ENCODE peak calls at places on chromosomes 12 and 14, in nine cellular contexts. A is NCI-H1417; C is stimulated activated CD8-positive, alpha-beta memory T cell treated with anti-CD3 and anti-CD28 coated beads, Interleukin-2, amount 100 ng/mL, for 48 hours; F is fibroblast of pulmonary artery; M is A549; S is CD8-positive, alpha-beta T cell; W is posterior vena cava; N is AG09319; O is left ventricle myocardium superior. Q is an unnamed sample.

GRCh38 chr12:52180971-52181628 is 10.7 kb downstream of the KRT80 start:
- DNase-seq in A (no peak), C (no peak), F (no peak), M (no peak), S (no peak), W (no peak), N (no peak), O (no peak), Q (no peak)

GRCh38 chr14:101826359-101826758 is 64.8 kb downstream of the PPP2R5C start:
- DNase-seq in A (no peak), C (no peak), F (no peak), M (no peak), S (no peak), W (no peak), N (no peak), O (no peak), Q (no peak)

GRCh38 chr14:28375295-28375694 is 391.3 kb upstream of the FOXG1 start:
- DNase-seq in A (peak), C (no peak), F (peak), M (peak), S (no peak), W (no peak), N (peak), O (no peak), Q (no peak)

GRCh38 chr12:106135075-106135474 is 3.7 kb downstream of the NUAK1 start:
- DNase-seq in A (peak), C (no peak), F (peak), M (no peak), S (no peak), W (no peak), N (no peak), O (no peak), Q (no peak)

GRCh38 chr12:93404961-93405849 is 27.5 kb downstream of the NUDT4 start:
- DNase-seq in A (no peak), C (no peak), F (no peak), M (no peak), S (no peak), W (no peak), N (no peak), O (no peak), Q (no peak)

GRCh38 chr14:64683264-64683663 is 21.0 kb upstream of the PLEKHG3 start:
- DNase-seq in A (no peak), C (no peak), F (no peak), M (no peak), S (no peak), W (no peak), N (no peak), O (no peak), Q (no peak)

GRCh38 chr12:127822743-127823433 is 444.1 kb upstream of the TMEM132C start:
- DNase-seq in A (no peak), C (no peak), F (no peak), M (no peak), S (no peak), W (no peak), N (no peak), O (peak), Q (no peak)

GRCh38 chr12:121576851-121577391 is 3.9 kb downstream of the KDM2B start:
- DNase-seq in A (no peak), C (no peak), F (peak), M (peak), S (no peak), W (no peak), N (peak), O (no peak), Q (no peak)

GRCh38 chr14:35374273-35374681 is 30.3 kb downstream of the NFKBIA start:
- DNase-seq in A (no peak), C (no peak), F (peak), M (peak), S (no peak), W (no peak), N (peak), O (no peak), Q (no peak)

GRCh38 chr12:89228466-89228865 is 123.8 kb downstream of the DUSP6 start:
- DNase-seq in A (no peak), C (no peak), F (no peak), M (no peak), S (no peak), W (no peak), N (no peak), O (no peak), Q (no peak)

GRCh38 chr12:49228653-49229052 is 36.2 kb upstream of the TUBA1C start:
- DNase-seq in A (no peak), C (no peak), F (no peak), M (no peak), S (no peak), W (no peak), N (no peak), O (no peak), Q (no peak)

GRCh38 chr12:27085654-27086053 is 3.3 kb upstream of the C12orf71 start:
- DNase-seq in A (no peak), C (no peak), F (no peak), M (no peak), S (no peak), W (no peak), N (no peak), O (no peak), Q (no peak)

GRCh38 chr12:112370868-112371510 is 11.2 kb downstream of the HECTD4 start:
- DNase-seq in A (no peak), C (no peak), F (no peak), M (no peak), S (no peak), W (no peak), N (no peak), O (no peak), Q (no peak)

GRCh38 chr12:131105736-131106356 is 152.1 kb downstream of the ADGRD1 start:
- DNase-seq in A (no peak), C (peak), F (no peak), M (no peak), S (peak), W (peak), N (no peak), O (peak), Q (no peak)

GRCh38 chr14:72962829-72963312 is 36.6 kb downstream of the DCAF4 start:
- DNase-seq in A (no peak), C (no peak), F (peak), M (peak), S (no peak), W (no peak), N (peak), O (no peak), Q (no peak)

GRCh38 chr12:6471992-6472366 is 1.5 kb upstream of the VAMP1 start:
- DNase-seq in A (no peak), C (no peak), F (no peak), M (no peak), S (no peak), W (no peak), N (no peak), O (no peak), Q (no peak)

GRCh38 chr14:87059060-87059827 is 933.7 kb downstream of the GALC start:
- DNase-seq in A (no peak), C (no peak), F (no peak), M (no peak), S (no peak), W (no peak), N (no peak), O (no peak), Q (no peak)

GRCh38 chr12:113988976-113989375 is 22.9 kb upstream of the RBM19 start:
- DNase-seq in A (no peak), C (no peak), F (no peak), M (no peak), S (no peak), W (no peak), N (no peak), O (no peak), Q (no peak)

GRCh38 chr12:120865094-120865493 is 39.1 kb downstream of the SPPL3 start:
- DNase-seq in A (no peak), C (no peak), F (no peak), M (no peak), S (no peak), W (no peak), N (no peak), O (no peak), Q (no peak)

GRCh38 chr14:96078687-96079016 is 39.5 kb downstream of the C14orf132 start:
- DNase-seq in A (no peak), C (no peak), F (no peak), M (no peak), S (no peak), W (peak), N (no peak), O (no peak), Q (no peak)

GRCh38 chr12:85076688-85077430 is 40.7 kb downstream of the LRRIQ1 start:
- DNase-seq in A (peak), C (no peak), F (peak), M (peak), S (no peak), W (no peak), N (peak), O (no peak), Q (no peak)